ENCODE peak calls at places on chromosome 19, in five cellular contexts. R is right cardiac atrium, E is keratinocyte, S is body of pancreas, A is fibroblast of lung. P is an unnamed sample.

GRCh38 chr19:41987141-41987860 is 6.7 kb downstream of the ATP1A3 start:
- DNase-seq in A (no peak), E (no peak), R (no peak), S (no peak), P (no peak)

GRCh38 chr19:18898081-18898532 is 2.1 kb upstream of the CERS1 start:
- DNase-seq in R (peak), E (no peak), A (no peak), S (no peak), P (no peak)

GRCh38 chr19:5953034-5953589 is 24.8 kb downstream of the RANBP3 start:
- DNase-seq in S (no peak), R (no peak), A (peak), E (no peak), P (no peak)

GRCh38 chr19:19356901-19357566 is 36.4 kb downstream of the MAU2 start:
- DNase-seq in E (no peak), R (no peak), S (no peak), A (no peak), P (no peak)

GRCh38 chr19:29483944-29484581 is 41.7 kb upstream of the VSTM2B start:
- DNase-seq in A (no peak), E (no peak), S (no peak), R (no peak), P (no peak)

GRCh38 chr19:32911467-32911866 is 41.9 kb upstream of the SLC7A9 start:
- DNase-seq in E (no peak), S (no peak), R (no peak), A (no peak), P (no peak)

GRCh38 chr19:18282021-18282787 is 782 bp upstream of the JUND start:
- DNase-seq in A (no peak), S (no peak), E (no peak), R (peak), P (no peak)

GRCh38 chr19:18428173-18428836 is 9.1 kb downstream of the SSBP4 start:
- DNase-seq in E (no peak), R (no peak), S (no peak), A (no peak), P (no peak)

GRCh38 chr19:10334340-10335148 is 1.2 kb upstream of the RAVER1 start:
- DNase-seq in S (peak), A (peak), R (peak), E (peak), P (peak)

GRCh38 chr19:10321417-10321797 is 5.6 kb upstream of the FDX2 start:
- DNase-seq in S (no peak), R (no peak), E (no peak), A (no peak), P (no peak)

GRCh38 chr19:44969437-44969836 is 14.3 kb downstream of the CLPTM1 start:
- DNase-seq in A (no peak), R (no peak), E (no peak), S (no peak), P (no peak)

GRCh38 chr19:58361900-58362271 is 665 bp downstream of the ZNF497 start:
- DNase-seq in A (no peak), R (peak), E (no peak), S (peak), P (no peak)

GRCh38 chr19:58559275-58560006 is 1.0 kb upstream of the UBE2M start:
- DNase-seq in S (peak), E (no peak), A (peak), R (peak), P (peak)

GRCh38 chr19:15379996-15380647 is 535 bp upstream of the AKAP8 start:
- DNase-seq in E (peak), A (peak), R (peak), S (peak), P (peak)

GRCh38 chr19:29188704-29189375 is 24.1 kb downstream of the UQCRFS1 start:
- DNase-seq in S (no peak), E (no peak), A (peak), R (no peak), P (no peak)

GRCh38 chr19:8592231-8593009 is 15.2 kb upstream of the MYO1F start:
- DNase-seq in R (peak), S (peak), A (peak), E (no peak), P (peak)

GRCh38 chr19:17254636-17255035 is 8.9 kb upstream of the NR2F6 start:
- DNase-seq in S (no peak), E (no peak), R (no peak), A (no peak), P (no peak)

GRCh38 chr19:10417598-10418280 is 2.6 kb upstream of the PDE4A start:
- DNase-seq in R (no peak), S (no peak), A (no peak), E (no peak), P (no peak)

GRCh38 chr19:22545751-22546150 is 88.4 kb upstream of the ZNF492 start:
- DNase-seq in R (peak), A (no peak), E (no peak), S (peak), P (no peak)

GRCh38 chr19:55173717-55174409 is 6.2 kb downstream of the SYT5 start:
- DNase-seq in R (peak), A (peak), S (peak), E (peak), P (peak)

GRCh38 chr19:593505-593904 is 3.8 kb downstream of the HCN2 start:
- DNase-seq in R (no peak), E (no peak), A (no peak), S (no peak), P (no peak)

GRCh38 chr19:39413903-39414608 is 1.6 kb downstream of the PLEKHG2 start:
- DNase-seq in S (no peak), E (no peak), A (peak), R (peak), P (no peak)

GRCh38 chr19:41887711-41888382 is 4.9 kb downstream of the ARHGEF1 start:
- DNase-seq in R (no peak), E (peak), S (peak), A (no peak), P (no peak)

GRCh38 chr19:31349160-31349881 is at the start of gene TSHZ3:
- DNase-seq in A (peak), R (peak), S (peak), E (no peak), P (peak)

GRCh38 chr19:22532388-22533310 is 101.5 kb upstream of the ZNF492 start:
- DNase-seq in E (no peak), A (no peak), R (peak), S (peak), P (peak)

GRCh38 chr19:7520131-7521051 is 2.0 kb upstream of the MCOLN1 start:
- DNase-seq in E (no peak), R (no peak), S (no peak), A (no peak), P (no peak)

GRCh38 chr19:19074172-19074905 is 10.5 kb downstream of the SLC25A42 start:
- DNase-seq in A (no peak), S (no peak), E (no peak), R (no peak), P (no peak)

GRCh38 chr19:33558846-33559245 is 37.3 kb upstream of the PEPD start:
- DNase-seq in E (no peak), A (no peak), S (no peak), R (no peak), P (no peak)

GRCh38 chr19:15108845-15109767 is 1.9 kb downstream of the SYDE1 start:
- DNase-seq in R (no peak), S (no peak), E (no peak), A (no peak), P (no peak)

GRCh38 chr19:16164222-16164890 is 9.0 kb downstream of the CIB3 start:
- DNase-seq in S (no peak), E (no peak), A (no peak), R (no peak), P (no peak)

GRCh38 chr19:50476224-50476942 is at the start of the genes EMC10 and GARIN5A:
- DNase-seq in E (peak), R (peak), S (peak), A (peak), P (peak)

GRCh38 chr19:3818918-3819317 is 32.7 kb upstream of the MATK start:
- DNase-seq in E (no peak), S (no peak), R (no peak), A (no peak), P (no peak)

GRCh38 chr19:8107301-8107903 is 42.0 kb downstream of the FBN3 start:
- DNase-seq in S (no peak), E (no peak), R (no peak), A (no peak), P (no peak)

GRCh38 chr19:47152632-47153031 is 22.0 kb downstream of the SAE1 start:
- DNase-seq in E (no peak), S (peak), R (no peak), A (peak), P (no peak)
- H3K27ac ChIP-seq in E (peak), S (peak), R (no peak), A (no peak), P (no peak)

GRCh38 chr19:35766571-35767104 is 8.7 kb downstream of the PROSER3 start:
- DNase-seq in E (no peak), S (no peak), R (no peak), A (no peak), P (no peak)
- H3K27ac ChIP-seq in E (no peak), S (no peak), R (no peak), A (no peak), P (no peak)

GRCh38 chr19:53552001-53552721 is 14.2 kb downstream of the ZNF331 start:
- DNase-seq in E (no peak), A (no peak), R (no peak), S (no peak), P (no peak)
- H3K27ac ChIP-seq in E (no peak), A (no peak), R (no peak), S (no peak), P (no peak)

GRCh38 chr19:40641306-40641705 is 40.1 kb downstream of the LTBP4 start:
- DNase-seq in E (no peak), R (no peak), A (peak), S (no peak), P (peak)

GRCh38 chr19:40642757-40643325 is 41.7 kb downstream of the LTBP4 start:
- DNase-seq in E (no peak), A (no peak), S (no peak), R (no peak), P (no peak)

GRCh38 chr19:40640744-40641143 is 39.6 kb downstream of the LTBP4 start:
- DNase-seq in S (peak), E (no peak), R (no peak), A (no peak), P (peak)

GRCh38 chr19:40639638-40639982 is 38.4 kb downstream of the LTBP4 start:
- DNase-seq in A (no peak), E (no peak), S (no peak), R (peak), P (no peak)

GRCh38 chr19:40642062-40642706 is 41.0 kb downstream of the LTBP4 start:
- DNase-seq in E (no peak), S (no peak), A (no peak), R (no peak), P (no peak)
- H3K27ac ChIP-seq in E (no peak), S (no peak), A (no peak), R (no peak), P (peak)

GRCh38 chr19:48397263-48397635 is 3.8 kb downstream of the GRIN2D start:
- DNase-seq in A (no peak), S (no peak), R (no peak), E (no peak), P (no peak)
- H3K27ac ChIP-seq in A (no peak), S (no peak), R (no peak), E (no peak), P (no peak)

GRCh38 chr19:13814550-13814949 is 19.3 kb downstream of the ZSWIM4 start:
- DNase-seq in R (no peak), E (no peak), S (no peak), A (no peak), P (no peak)

GRCh38 chr19:13813147-13813546 is 17.9 kb downstream of the ZSWIM4 start:
- DNase-seq in E (no peak), S (no peak), A (no peak), R (no peak), P (no peak)

GRCh38 chr19:13819242-13819641 is 24.0 kb downstream of the ZSWIM4 start:
- DNase-seq in E (no peak), R (no peak), A (no peak), S (no peak), P (no peak)

GRCh38 chr19:13817615-13818371 is 22.6 kb downstream of the ZSWIM4 start:
- DNase-seq in S (peak), E (no peak), R (peak), A (no peak), P (peak)

DNA sequence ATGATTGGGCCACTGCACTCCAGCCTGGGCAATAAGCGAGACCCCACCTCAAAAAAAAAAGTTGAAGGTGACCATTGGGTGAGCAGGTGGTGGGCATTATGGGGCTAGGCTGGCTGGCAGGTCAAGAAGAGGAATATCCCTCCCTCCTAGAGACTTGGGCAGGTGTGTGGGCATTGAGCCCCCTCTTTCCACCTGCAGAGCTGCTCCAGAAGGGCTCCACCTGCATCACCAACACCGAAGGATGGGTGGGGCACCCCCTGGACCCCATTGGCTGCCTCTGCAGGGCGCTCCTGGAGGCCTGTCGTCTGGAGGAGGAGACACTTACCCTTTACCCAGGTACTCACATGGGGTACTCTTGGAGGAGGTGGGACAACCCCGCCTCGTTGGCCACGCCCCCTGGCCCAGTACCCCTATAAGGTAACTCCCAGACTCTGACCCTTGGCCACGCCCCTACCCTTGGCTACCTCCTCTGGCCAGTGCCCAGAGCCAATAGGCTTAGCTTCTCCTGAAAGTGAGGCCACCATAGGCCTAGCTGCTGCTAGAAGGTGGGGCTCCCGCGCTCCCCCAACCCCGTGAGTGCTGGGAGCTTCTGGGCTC is 21.9 kb downstream of the ZSWIM4 start:
- DNase-seq in A (no peak), S (peak), E (no peak), R (no peak), P (no peak)
- H3K27ac ChIP-seq in A (no peak), S (peak), E (no peak), R (no peak), P (no peak)

GRCh38 chr19:2691951-2692350 is 10.5 kb downstream of the GNG7 start:
- DNase-seq in E (no peak), A (no peak), R (no peak), S (no peak), P (no peak)

GRCh38 chr19:2699413-2700142 is 2.9 kb downstream of the GNG7 start:
- DNase-seq in E (no peak), S (no peak), A (no peak), R (no peak), P (no peak)

GRCh38 chr19:2693492-2693891 is 9.0 kb downstream of the GNG7 start:
- DNase-seq in S (no peak), R (no peak), A (no peak), E (no peak), P (no peak)

GRCh38 chr19:2694196-2694595 is 8.3 kb downstream of the GNG7 start:
- DNase-seq in A (no peak), S (no peak), R (no peak), E (no peak), P (no peak)

GRCh38 chr19:2695288-2695866 is 7.1 kb downstream of the GNG7 start:
- DNase-seq in R (peak), S (peak), A (no peak), E (no peak), P (peak)
- H3K27ac ChIP-seq in R (peak), S (peak), A (no peak), E (no peak), P (peak)